ENCODE peak calls at places on chromosomes 2 and 18, in six cellular contexts. E is HepG2, Y is IMR-90, K is gastrocnemius medialis, H is tibial nerve, F is prostate gland. N is an unnamed sample.

GRCh38 chr18:48914581-48915251 is 36.0 kb downstream of the SMAD7 start:
- DNase-seq in E (no peak), Y (no peak), K (no peak), H (no peak), F (no peak), N (no peak)

GRCh38 chr18:41140506-41140905 is 814.5 kb upstream of the PIK3C3 start:
- DNase-seq in E (no peak), Y (no peak), K (no peak), H (no peak), F (no peak), N (no peak)

GRCh38 chr2:140502951-140503630 is 1627.7 kb downstream of the LRP1B start:
- DNase-seq in E (no peak), Y (peak), K (no peak), H (no peak), F (no peak), N (no peak)

GRCh38 chr2:225668606-225669266 is 269.2 kb downstream of the NYAP2 start:
- DNase-seq in E (peak), Y (peak), K (no peak), H (no peak), F (peak), N (peak)

GRCh38 chr2:78979380-78980238 is 45.9 kb upstream of the REG3G start:
- DNase-seq in E (peak), Y (no peak), K (no peak), H (no peak), F (no peak), N (peak)

GRCh38 chr2:70340075-70340474 is 38.2 kb upstream of the FAM136A start:
- DNase-seq in E (no peak), Y (no peak), K (no peak), H (no peak), F (no peak), N (no peak)

GRCh38 chr2:155190342-155190741 is 491.8 kb downstream of the KCNJ3 start:
- DNase-seq in E (peak), Y (no peak), K (no peak), H (no peak), F (no peak), N (no peak)

GRCh38 chr18:36402765-36403396 is 105.4 kb downstream of the FHOD3 start:
- DNase-seq in E (no peak), Y (peak), K (no peak), H (peak), F (no peak), N (no peak)

GRCh38 chr18:71371951-71372605 is 1083.2 kb downstream of the SOCS6 start:
- DNase-seq in E (no peak), Y (no peak), K (no peak), H (no peak), F (no peak), N (no peak)

GRCh38 chr2:238251986-238252385 is 12.1 kb upstream of the HES6 start:
- DNase-seq in E (no peak), Y (no peak), K (no peak), H (no peak), F (no peak), N (no peak)

GRCh38 chr2:98085649-98086048 is 1.3 kb upstream of the VWA3B start:
- DNase-seq in E (no peak), Y (no peak), K (no peak), H (no peak), F (no peak), N (no peak)
- TF ChIP-seq POLR2A in E (no peak), Y (no peak), K (no peak), H (no peak), F (no peak), N (no peak)

DNA sequence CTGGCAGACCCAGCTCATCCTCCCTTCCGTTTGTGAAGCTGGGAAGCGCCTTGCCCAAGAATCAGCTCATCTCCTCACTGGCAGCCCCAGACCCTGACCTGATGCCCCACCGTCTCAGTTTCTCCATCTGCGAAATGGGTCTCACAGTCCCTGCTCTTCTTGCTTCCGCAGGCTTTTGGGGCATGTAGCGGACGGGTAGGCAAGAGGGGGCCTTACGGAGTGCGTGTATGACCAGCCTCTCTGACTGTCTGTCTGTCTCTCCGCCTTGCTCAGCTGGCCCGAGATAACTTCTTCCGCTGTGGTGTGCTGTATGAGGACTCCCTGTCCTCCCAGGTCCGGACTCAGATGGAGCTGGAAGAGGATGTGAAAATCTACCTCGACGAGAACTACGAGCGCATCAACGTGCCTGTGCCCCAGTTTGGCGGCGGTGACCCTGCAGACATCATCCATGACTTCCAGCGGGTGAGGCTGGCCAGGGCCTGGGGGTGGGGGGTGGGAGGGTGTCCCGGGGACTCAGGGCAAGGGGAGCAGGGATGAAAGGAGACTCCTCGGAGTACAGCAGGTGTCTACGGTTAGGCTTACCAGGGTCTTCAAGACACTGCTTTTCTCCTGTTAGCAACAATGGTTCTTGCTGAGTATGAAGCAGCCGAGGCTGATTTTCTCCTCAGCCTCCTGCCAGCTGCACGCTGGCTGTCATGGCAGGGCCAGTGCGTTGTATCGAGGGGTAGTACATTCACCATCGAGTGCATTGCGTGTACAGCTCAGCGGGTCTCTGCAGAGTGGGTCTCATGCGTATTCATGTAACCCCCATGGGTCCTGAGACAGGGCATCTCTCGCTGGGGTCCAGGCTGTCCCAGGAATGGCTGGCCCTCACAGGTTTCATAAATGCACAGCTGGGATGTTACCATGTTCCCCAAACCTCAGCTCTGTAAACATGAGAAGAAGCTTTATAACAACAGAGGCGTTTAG is 10.9 kb downstream of the ITM2C start:
- DNase-seq in E (no peak), Y (no peak), K (no peak), H (no peak), F (no peak), N (no peak)
- H3K27ac ChIP-seq in E (no peak), Y (no peak), K (no peak), H (no peak), F (no peak), N (no peak)

GRCh38 chr2:67277450-67277849 is 119.7 kb upstream of the ETAA1 start:
- DNase-seq in E (peak), Y (no peak), K (no peak), H (no peak), F (peak), N (no peak)
- TF ChIP-seq CTCF in E (peak), Y (no peak), K (no peak), H (no peak), F (no peak), N (no peak)

GRCh38 chr2:208254871-208255556 is at the start of gene IDH1:
- DNase-seq in E (peak), Y (peak), K (peak), H (peak), F (peak), N (peak)
- TF ChIP-seq POLR2A in E (peak), Y (no peak), K (no peak), H (peak), F (peak), N (no peak)

DNA sequence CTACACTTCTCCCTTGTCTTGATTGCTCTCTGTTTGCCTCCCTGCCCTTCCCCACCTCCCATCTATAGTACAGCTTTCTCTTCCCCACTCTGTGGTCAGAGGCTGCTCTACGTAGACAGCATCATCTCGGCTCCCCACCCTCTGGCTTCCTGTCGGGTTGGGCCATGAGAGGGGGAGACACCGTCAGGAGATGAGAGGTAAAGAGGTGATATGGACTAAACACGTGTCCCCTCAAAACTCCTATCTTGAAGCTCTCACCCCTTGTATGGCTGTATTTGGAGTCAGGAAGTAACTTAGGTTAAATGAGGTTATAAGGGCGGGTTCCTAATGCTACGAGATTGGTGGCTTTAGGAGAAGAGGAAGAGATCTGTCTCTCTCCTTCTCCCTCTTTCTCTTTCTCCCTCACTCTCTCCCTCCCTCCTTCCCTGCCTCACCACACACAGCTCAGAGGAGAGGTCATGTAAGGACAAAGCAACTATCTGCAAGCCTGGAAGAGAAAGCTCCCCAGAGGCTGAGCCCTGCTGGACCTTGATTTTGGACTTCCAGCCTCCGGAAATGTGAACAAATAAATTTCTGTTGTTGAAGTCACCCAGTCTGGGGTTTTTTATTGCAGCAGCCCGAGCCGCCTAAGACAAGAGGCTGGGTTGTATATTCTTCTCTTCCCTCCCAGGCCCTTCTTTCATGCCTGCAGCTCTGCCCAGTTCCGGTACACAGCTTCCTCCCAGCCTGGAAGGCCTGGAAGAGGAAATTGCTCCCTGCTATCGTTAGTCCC is 138.1 kb downstream of the AKAIN1 start:
- DNase-seq in E (no peak), Y (no peak), K (no peak), H (no peak), F (no peak), N (no peak)
- H3K27ac ChIP-seq in E (no peak), Y (no peak), K (peak), H (peak), F (no peak), N (no peak)

GRCh38 chr2:25955869-25956535 is 26.3 kb downstream of the KIF3C start:
- DNase-seq in E (peak), Y (no peak), K (no peak), H (no peak), F (no peak), N (no peak)
- TF ChIP-seq CTCF in E (peak), Y (peak), K (no peak), H (no peak), F (no peak), N (no peak)

N was measured in testis.